ENCODE peak calls at places on chromosome 21, in six cellular contexts. One of them, this sample, is unnamed. For H3K9me3, the result is how much of the 10 kb centered on the place peaks cover.

GRCh38 chr21:43340491-43341348 is 86.2 kb downstream of the SIK1 start:
- DNase-seq in AG04450: peak
- DNase-seq in lower lobe of right lung: no peak
- DNase-seq in aorta: no peak
- DNase-seq in Karpas-422: no peak
- DNase-seq in ovary: no peak
- DNase-seq in this sample: no peak

GRCh38 chr21:42089093-42089631 is 18.0 kb downstream of the UMODL1 start:
- DNase-seq in AG04450: no peak
- DNase-seq in lower lobe of right lung: no peak
- DNase-seq in aorta: no peak
- DNase-seq in Karpas-422: no peak
- DNase-seq in ovary: no peak
- DNase-seq in this sample: no peak

GRCh38 chr21:37423103-37423502 is 56.5 kb downstream of the DYRK1A start:
- DNase-seq in AG04450: no peak
- DNase-seq in lower lobe of right lung: no peak
- DNase-seq in aorta: no peak
- DNase-seq in Karpas-422: no peak
- DNase-seq in ovary: no peak
- DNase-seq in this sample: no peak

GRCh38 chr21:43639470-43640178 is 19.7 kb downstream of the HSF2BP start:
- DNase-seq in AG04450: peak
- DNase-seq in lower lobe of right lung: no peak
- DNase-seq in aorta: no peak
- DNase-seq in Karpas-422: no peak
- DNase-seq in ovary: no peak
- DNase-seq in this sample: no peak

GRCh38 chr21:39845581-39846130 is 21.6 kb upstream of the PCP4 start:
- DNase-seq in AG04450: no peak
- DNase-seq in lower lobe of right lung: no peak
- DNase-seq in aorta: no peak
- DNase-seq in Karpas-422: no peak
- DNase-seq in ovary: no peak
- DNase-seq in this sample: no peak

GRCh38 chr21:43624343-43624742 is 34.9 kb downstream of the HSF2BP start:
- DNase-seq in AG04450: no peak
- DNase-seq in lower lobe of right lung: no peak
- DNase-seq in aorta: no peak
- DNase-seq in Karpas-422: no peak
- DNase-seq in ovary: no peak
- DNase-seq in this sample: no peak

GRCh38 chr21:36211660-36212512 is 55.3 kb downstream of the DOP1B start:
- DNase-seq in AG04450: peak
- DNase-seq in lower lobe of right lung: no peak
- DNase-seq in aorta: no peak
- DNase-seq in Karpas-422: no peak
- DNase-seq in ovary: no peak
- DNase-seq in this sample: no peak

GRCh38 chr21:24418671-24419070 is 1188.6 kb downstream of the MRPL39 start:
- DNase-seq in AG04450: no peak
- DNase-seq in lower lobe of right lung: no peak
- DNase-seq in aorta: no peak
- DNase-seq in Karpas-422: peak
- DNase-seq in ovary: no peak
- DNase-seq in this sample: no peak

GRCh38 chr21:35933466-35933865 is 126.9 kb downstream of the SETD4 start:
- DNase-seq in AG04450: no peak
- DNase-seq in lower lobe of right lung: no peak
- DNase-seq in aorta: peak
- DNase-seq in Karpas-422: no peak
- DNase-seq in ovary: peak
- DNase-seq in this sample: peak

GRCh38 chr21:16117331-16117730 is 387.5 kb downstream of the USP25 start:
- DNase-seq in AG04450: no peak
- DNase-seq in lower lobe of right lung: no peak
- DNase-seq in aorta: no peak
- DNase-seq in Karpas-422: no peak
- DNase-seq in ovary: no peak
- DNase-seq in this sample: no peak

GRCh38 chr21:31500071-31500470 is 156.0 kb upstream of the TIAM1 start:
- DNase-seq in AG04450: no peak
- DNase-seq in lower lobe of right lung: no peak
- DNase-seq in aorta: no peak
- DNase-seq in Karpas-422: no peak
- DNase-seq in ovary: no peak
- DNase-seq in this sample: no peak

GRCh38 chr21:32597205-32597604 is 11.9 kb upstream of the TCP10L start:
- DNase-seq in AG04450: peak
- DNase-seq in lower lobe of right lung: no peak
- DNase-seq in aorta: no peak
- DNase-seq in Karpas-422: no peak
- DNase-seq in ovary: no peak
- DNase-seq in this sample: no peak

GRCh38 chr21:43023175-43023574 is 48.8 kb downstream of the PKNOX1 start:
- DNase-seq in AG04450: no peak
- DNase-seq in lower lobe of right lung: no peak
- DNase-seq in aorta: no peak
- DNase-seq in Karpas-422: no peak
- DNase-seq in ovary: no peak
- DNase-seq in this sample: no peak

GRCh38 chr21:36887983-36888382 is 78.5 kb downstream of the HLCS start:
- DNase-seq in AG04450: no peak
- DNase-seq in lower lobe of right lung: no peak
- DNase-seq in aorta: no peak
- DNase-seq in Karpas-422: no peak
- DNase-seq in ovary: no peak
- DNase-seq in this sample: no peak

GRCh38 chr21:21156919-21157318 is 158.7 kb downstream of the NCAM2 start:
- DNase-seq in AG04450: no peak
- DNase-seq in lower lobe of right lung: no peak
- DNase-seq in aorta: no peak
- DNase-seq in Karpas-422: no peak
- DNase-seq in ovary: no peak
- DNase-seq in this sample: no peak

GRCh38 chr21:43331962-43332458 is 94.9 kb downstream of the SIK1 start:
- DNase-seq in AG04450: peak
- DNase-seq in lower lobe of right lung: peak
- DNase-seq in aorta: no peak
- DNase-seq in Karpas-422: no peak
- DNase-seq in ovary: peak
- DNase-seq in this sample: peak

GRCh38 chr21:41762236-41762635 is 4.6 kb downstream of the RIPK4 start:
- DNase-seq in AG04450: no peak
- DNase-seq in lower lobe of right lung: no peak
- DNase-seq in aorta: no peak
- DNase-seq in Karpas-422: no peak
- DNase-seq in ovary: no peak
- DNase-seq in this sample: no peak

GRCh38 chr21:34986561-34987533 is 62.3 kb downstream of the RUNX1 start:
- DNase-seq in AG04450: no peak
- DNase-seq in lower lobe of right lung: no peak
- DNase-seq in aorta: no peak
- DNase-seq in Karpas-422: no peak
- DNase-seq in ovary: no peak
- DNase-seq in this sample: no peak

GRCh38 chr21:41678944-41679343 is 87.9 kb downstream of the RIPK4 start:
- DNase-seq in AG04450: peak
- DNase-seq in lower lobe of right lung: peak
- DNase-seq in aorta: peak
- DNase-seq in Karpas-422: peak
- DNase-seq in ovary: peak
- DNase-seq in this sample: peak

GRCh38 chr21:28959367-28960099 is 33.1 kb downstream of the LTN1 start:
- DNase-seq in AG04450: peak
- DNase-seq in lower lobe of right lung: no peak
- DNase-seq in aorta: no peak
- DNase-seq in Karpas-422: no peak
- DNase-seq in ovary: no peak
- DNase-seq in this sample: no peak

GRCh38 chr21:34196996-34197395 is 123.6 kb downstream of the MRPS6 start:
- DNase-seq in AG04450: no peak
- DNase-seq in lower lobe of right lung: no peak
- DNase-seq in aorta: no peak
- DNase-seq in Karpas-422: no peak
- DNase-seq in ovary: no peak
- DNase-seq in this sample: no peak

GRCh38 chr21:29077651-29078090 is 4.2 kb upstream of the CCT8 start:
- DNase-seq in AG04450: no peak
- DNase-seq in lower lobe of right lung: no peak
- DNase-seq in aorta: no peak
- DNase-seq in Karpas-422: peak
- DNase-seq in ovary: no peak
- DNase-seq in this sample: no peak

GRCh38 chr21:45364464-45365185 is 40.3 kb upstream of the COL18A1 start:
- DNase-seq in AG04450: peak
- DNase-seq in lower lobe of right lung: no peak
- DNase-seq in aorta: peak
- DNase-seq in Karpas-422: no peak
- DNase-seq in ovary: peak
- DNase-seq in this sample: peak

GRCh38 chr21:35615325-35615724 is 445.0 kb downstream of the SETD4 start:
- DNase-seq in AG04450: no peak
- DNase-seq in lower lobe of right lung: no peak
- DNase-seq in aorta: no peak
- DNase-seq in Karpas-422: no peak
- DNase-seq in ovary: no peak
- DNase-seq in this sample: no peak

DNA sequence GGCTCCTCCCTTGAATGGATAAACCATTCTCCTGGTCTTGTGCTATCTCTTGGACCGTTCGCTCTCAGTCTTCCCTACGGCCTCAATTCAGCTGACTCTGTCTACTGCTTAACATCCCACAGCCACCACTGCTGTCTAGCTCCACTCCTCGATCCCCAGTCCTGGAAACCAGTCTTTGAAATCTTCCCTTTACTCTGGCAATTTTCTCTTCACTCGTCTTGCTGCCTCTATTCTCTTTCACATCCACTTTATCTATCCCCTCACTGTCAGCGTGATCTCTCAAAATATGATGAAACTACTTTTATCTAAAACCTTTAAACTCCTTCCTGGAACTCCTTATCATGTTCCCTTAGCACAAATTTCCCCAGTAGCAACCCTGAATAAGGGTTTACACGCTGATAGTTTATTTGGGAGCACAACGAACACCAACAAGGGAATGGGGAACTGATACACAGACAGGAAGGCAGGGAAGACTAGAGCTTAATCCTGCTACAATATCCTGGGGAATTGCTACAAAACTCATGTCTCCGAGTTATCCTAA is 131.6 kb upstream of the SAMSN1 start:
- DNase-seq in AG04450: no peak
- DNase-seq in lower lobe of right lung: no peak
- DNase-seq in aorta: no peak
- DNase-seq in Karpas-422: no peak
- DNase-seq in ovary: no peak
- DNase-seq in this sample: no peak
- H3K9me3 ChIP-seq in AG04450: under half
- H3K9me3 ChIP-seq in lower lobe of right lung: under half
- H3K9me3 ChIP-seq in aorta: under half
- H3K9me3 ChIP-seq in Karpas-422: under half
- H3K9me3 ChIP-seq in ovary: under half
- H3K9me3 ChIP-seq in this sample: under half

DNA sequence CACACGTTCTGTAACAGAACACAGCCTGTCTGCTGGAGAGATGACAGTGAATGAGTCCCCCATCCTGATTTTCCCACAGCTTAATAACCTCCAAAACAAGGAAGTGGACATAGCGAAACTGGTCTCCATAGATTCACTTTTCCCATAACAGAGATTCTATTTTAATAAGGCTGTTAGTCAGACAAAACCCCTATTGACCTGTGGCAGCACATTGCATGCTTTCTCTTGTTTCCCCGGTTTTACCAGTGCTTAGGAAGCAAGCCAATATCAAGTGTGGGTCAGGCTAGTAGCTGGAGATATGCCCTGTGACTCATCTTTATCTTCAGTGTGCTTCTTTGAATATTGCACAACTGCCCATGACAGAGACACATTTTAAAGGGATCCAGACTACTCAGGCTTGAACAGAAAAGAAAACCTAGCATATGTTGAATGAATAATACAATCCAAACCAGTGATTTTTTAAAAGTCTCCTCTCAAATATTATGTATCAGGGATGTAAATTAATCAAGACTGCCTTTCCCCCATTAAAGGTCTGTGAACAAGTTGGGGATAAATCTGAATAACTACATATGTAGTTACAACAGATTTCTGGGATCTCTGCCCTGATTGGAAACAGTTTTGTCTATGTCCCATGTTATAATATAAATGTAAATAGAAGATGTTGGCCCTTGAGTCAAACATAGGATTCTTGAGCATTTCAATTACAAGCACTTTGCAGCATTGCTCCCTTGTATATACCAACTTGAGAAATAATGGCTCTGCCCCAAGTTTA is 11.9 kb upstream of the CLDN8 start:
- DNase-seq in AG04450: peak
- DNase-seq in lower lobe of right lung: no peak
- DNase-seq in aorta: no peak
- DNase-seq in Karpas-422: no peak
- DNase-seq in ovary: peak
- DNase-seq in this sample: no peak
- H3K9me3 ChIP-seq in AG04450: under half
- H3K9me3 ChIP-seq in lower lobe of right lung: under half
- H3K9me3 ChIP-seq in aorta: under half
- H3K9me3 ChIP-seq in Karpas-422: under half
- H3K9me3 ChIP-seq in ovary: under half
- H3K9me3 ChIP-seq in this sample: under half

DNA sequence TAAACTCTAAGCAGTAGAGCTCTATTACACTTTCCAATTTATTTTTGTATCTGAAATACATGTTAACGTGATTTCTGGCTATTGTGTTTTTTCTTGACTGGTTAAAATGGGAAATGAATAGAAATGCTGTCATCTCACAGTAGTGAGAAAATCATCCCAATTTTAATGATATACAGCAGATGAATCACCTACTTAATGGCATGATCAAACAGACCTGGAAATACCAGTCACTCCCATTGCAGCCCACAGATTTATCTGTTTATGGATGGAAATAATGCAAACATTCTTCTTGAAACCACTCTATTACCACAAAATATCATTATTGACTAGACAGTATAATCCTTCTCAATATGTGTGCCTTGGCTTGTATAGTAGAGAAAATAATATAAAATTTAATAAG is 497.8 kb upstream of the ADAMTS5 start:
- DNase-seq in AG04450: no peak
- DNase-seq in lower lobe of right lung: no peak
- DNase-seq in aorta: no peak
- DNase-seq in Karpas-422: no peak
- DNase-seq in ovary: no peak
- DNase-seq in this sample: no peak
- H3K9me3 ChIP-seq in AG04450: under half
- H3K9me3 ChIP-seq in lower lobe of right lung: under half
- H3K9me3 ChIP-seq in aorta: under half
- H3K9me3 ChIP-seq in Karpas-422: under half
- H3K9me3 ChIP-seq in ovary: under half
- H3K9me3 ChIP-seq in this sample: under half

DNA sequence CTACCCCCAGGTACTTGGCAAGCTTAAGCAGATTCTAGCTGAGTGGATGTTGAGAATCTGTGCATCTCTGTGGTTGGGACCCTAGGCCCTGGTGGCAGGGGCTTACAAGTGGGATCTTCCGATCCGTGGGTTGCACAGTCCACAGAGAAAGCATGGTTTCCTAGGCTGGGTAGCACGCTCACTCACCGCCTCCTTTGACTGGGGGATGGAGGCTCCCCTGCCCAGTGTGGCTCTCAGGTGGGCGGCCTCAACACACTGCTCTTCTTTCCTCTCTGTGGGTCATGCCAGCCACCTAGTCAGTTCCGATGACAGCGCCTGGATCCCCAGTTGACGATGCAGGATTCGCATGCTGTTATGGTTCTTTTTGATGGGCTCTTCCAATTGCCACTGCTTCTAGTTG is 639.5 kb upstream of the ADAMTS5 start:
- DNase-seq in AG04450: no peak
- DNase-seq in lower lobe of right lung: no peak
- DNase-seq in aorta: no peak
- DNase-seq in Karpas-422: no peak
- DNase-seq in ovary: no peak
- DNase-seq in this sample: no peak
- H3K9me3 ChIP-seq in AG04450: under half
- H3K9me3 ChIP-seq in lower lobe of right lung: under half
- H3K9me3 ChIP-seq in aorta: under half
- H3K9me3 ChIP-seq in Karpas-422: under half
- H3K9me3 ChIP-seq in ovary: under half
- H3K9me3 ChIP-seq in this sample: under half